ENCODE peak calls at places on chromosomes 3 and 15, in nine cellular contexts. One of them, this sample, is unnamed.

GRCh38 chr3:128319741-128320141 is 146.9 kb downstream of the DNAJB8 start:
- DNase-seq in testis: peak
- DNase-seq in neural crest cell: no peak
- DNase-seq in tibial artery: no peak
- DNase-seq in psoas muscle: no peak
- DNase-seq in PC-3: no peak
- DNase-seq in stomach: peak
- DNase-seq in fibroblast of lung: no peak
- DNase-seq in AG04450: no peak
- DNase-seq in this sample: no peak

GRCh38 chr3:169146112-169146665 is 517.3 kb downstream of the MECOM start:
- DNase-seq in PC-3: peak
- DNase-seq in tibial artery: peak
- DNase-seq in neural crest cell: peak
- DNase-seq in stomach: peak
- DNase-seq in AG04450: no peak
- DNase-seq in psoas muscle: peak
- DNase-seq in testis: peak
- DNase-seq in fibroblast of lung: peak
- DNase-seq in this sample: peak

GRCh38 chr3:161854232-161854771 is 357.7 kb downstream of the OTOL1 start:
- DNase-seq in neural crest cell: peak
- DNase-seq in fibroblast of lung: peak
- DNase-seq in psoas muscle: no peak
- DNase-seq in AG04450: peak
- DNase-seq in testis: peak
- DNase-seq in tibial artery: no peak
- DNase-seq in PC-3: peak
- DNase-seq in stomach: peak
- DNase-seq in this sample: peak

GRCh38 chr15:59997070-59997701 is 6.9 kb upstream of the FOXB1 start:
- DNase-seq in stomach: no peak
- DNase-seq in tibial artery: no peak
- DNase-seq in AG04450: no peak
- DNase-seq in PC-3: peak
- DNase-seq in neural crest cell: no peak
- DNase-seq in fibroblast of lung: no peak
- DNase-seq in psoas muscle: no peak
- DNase-seq in testis: peak
- DNase-seq in this sample: no peak

GRCh38 chr15:26772588-26773484 is at the start of gene GABRB3:
- DNase-seq in stomach: peak
- DNase-seq in psoas muscle: peak
- DNase-seq in fibroblast of lung: peak
- DNase-seq in PC-3: no peak
- DNase-seq in testis: peak
- DNase-seq in neural crest cell: peak
- DNase-seq in tibial artery: no peak
- DNase-seq in AG04450: no peak
- DNase-seq in this sample: no peak

GRCh38 chr3:127676921-127677351 is 4.2 kb downstream of the ABTB1 start:
- DNase-seq in psoas muscle: no peak
- DNase-seq in AG04450: no peak
- DNase-seq in fibroblast of lung: no peak
- DNase-seq in neural crest cell: no peak
- DNase-seq in PC-3: no peak
- DNase-seq in stomach: peak
- DNase-seq in tibial artery: peak
- DNase-seq in testis: no peak
- DNase-seq in this sample: no peak

GRCh38 chr15:92570391-92570790 is 85.2 kb downstream of the FAM174B start:
- DNase-seq in PC-3: no peak
- DNase-seq in psoas muscle: no peak
- DNase-seq in tibial artery: no peak
- DNase-seq in testis: no peak
- DNase-seq in AG04450: no peak
- DNase-seq in stomach: no peak
- DNase-seq in neural crest cell: no peak
- DNase-seq in fibroblast of lung: no peak
- DNase-seq in this sample: no peak

GRCh38 chr15:89192771-89193170 is 28.6 kb downstream of the RLBP1 start:
- DNase-seq in testis: no peak
- DNase-seq in AG04450: no peak
- DNase-seq in stomach: no peak
- DNase-seq in PC-3: no peak
- DNase-seq in psoas muscle: no peak
- DNase-seq in fibroblast of lung: no peak
- DNase-seq in neural crest cell: no peak
- DNase-seq in tibial artery: no peak
- DNase-seq in this sample: no peak

DNA sequence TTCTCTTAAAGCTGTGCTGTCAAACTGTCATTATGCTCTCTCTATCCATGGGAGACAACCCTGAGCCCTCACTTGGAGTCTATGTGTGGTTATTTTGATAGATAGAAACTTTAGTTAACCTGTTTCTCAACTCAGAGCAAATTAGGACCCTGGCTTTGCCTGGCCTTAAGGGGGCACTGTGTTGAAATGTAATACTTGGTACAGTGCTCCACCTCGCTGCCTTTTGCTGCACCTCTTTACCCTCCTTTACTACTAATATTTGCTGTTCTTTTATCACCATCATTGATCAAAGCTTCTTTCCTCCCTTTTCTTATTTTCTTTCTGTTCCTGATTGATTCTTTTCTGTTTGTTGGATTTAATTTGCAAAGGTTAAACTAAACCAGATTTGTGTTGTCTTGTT is 34.3 kb downstream of the STT3B start:
- DNase-seq in neural crest cell: no peak
- DNase-seq in AG04450: no peak
- DNase-seq in psoas muscle: no peak
- DNase-seq in tibial artery: no peak
- DNase-seq in PC-3: peak
- DNase-seq in fibroblast of lung: no peak
- DNase-seq in stomach: no peak
- DNase-seq in testis: no peak
- DNase-seq in this sample: no peak
- TF ChIP-seq CTCF in neural crest cell: peak
- TF ChIP-seq CTCF in AG04450: peak
- TF ChIP-seq CTCF in psoas muscle: peak
- TF ChIP-seq CTCF in tibial artery: peak
- TF ChIP-seq CTCF in PC-3: peak
- TF ChIP-seq CTCF in fibroblast of lung: peak
- TF ChIP-seq CTCF in stomach: no peak
- TF ChIP-seq CTCF in testis: no peak
- TF ChIP-seq CTCF in this sample: no peak

DNA sequence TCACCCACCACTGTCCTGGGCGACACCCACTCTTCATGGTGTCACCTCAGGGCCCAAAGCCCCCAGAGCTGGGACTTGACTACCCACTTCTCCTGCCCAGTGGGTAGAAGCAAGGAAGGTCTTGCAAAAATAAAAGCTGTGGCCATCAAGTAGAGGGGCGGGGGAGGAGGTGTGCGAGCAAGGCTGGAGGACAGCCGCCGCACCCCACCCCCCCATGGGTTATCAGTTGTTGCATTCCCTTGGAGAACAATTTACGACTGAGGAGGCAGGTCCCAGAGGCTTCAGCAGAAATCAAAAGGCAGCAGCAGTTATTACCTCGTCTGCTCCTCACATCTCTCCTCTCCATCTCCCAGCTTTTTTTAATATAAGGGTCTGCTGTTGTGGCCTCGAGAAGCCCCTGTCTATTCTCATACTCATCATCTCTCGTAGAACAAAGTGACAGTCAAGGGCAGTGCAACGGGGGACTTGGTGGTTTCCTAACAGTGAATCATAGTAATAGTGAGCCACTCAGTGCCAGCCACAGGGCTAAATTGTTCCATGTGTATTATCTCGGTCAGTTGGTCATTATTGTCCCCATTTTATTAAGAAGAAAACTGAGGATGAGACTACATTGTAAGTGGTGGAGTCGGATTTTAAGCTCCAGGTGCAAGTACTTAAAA is 116.4 kb downstream of the PDCD6IP start:
- DNase-seq in PC-3: no peak
- DNase-seq in AG04450: no peak
- DNase-seq in fibroblast of lung: no peak
- DNase-seq in testis: no peak
- DNase-seq in neural crest cell: no peak
- DNase-seq in tibial artery: no peak
- DNase-seq in stomach: no peak
- DNase-seq in psoas muscle: no peak
- DNase-seq in this sample: no peak
- TF ChIP-seq CTCF in PC-3: no peak
- TF ChIP-seq CTCF in AG04450: no peak
- TF ChIP-seq CTCF in fibroblast of lung: no peak
- TF ChIP-seq CTCF in testis: no peak
- TF ChIP-seq CTCF in neural crest cell: no peak
- TF ChIP-seq CTCF in tibial artery: no peak
- TF ChIP-seq CTCF in stomach: no peak
- TF ChIP-seq CTCF in psoas muscle: no peak
- TF ChIP-seq CTCF in this sample: no peak

GRCh38 chr15:57751177-57751800 is 44.8 kb downstream of the POLR2M start:
- DNase-seq in PC-3: peak
- DNase-seq in psoas muscle: no peak
- DNase-seq in stomach: no peak
- DNase-seq in fibroblast of lung: peak
- DNase-seq in tibial artery: no peak
- DNase-seq in testis: no peak
- DNase-seq in neural crest cell: no peak
- DNase-seq in AG04450: peak
- DNase-seq in this sample: peak
- TF ChIP-seq CTCF in PC-3: peak
- TF ChIP-seq CTCF in psoas muscle: peak
- TF ChIP-seq CTCF in stomach: no peak
- TF ChIP-seq CTCF in fibroblast of lung: peak
- TF ChIP-seq CTCF in tibial artery: peak
- TF ChIP-seq CTCF in testis: peak
- TF ChIP-seq CTCF in neural crest cell: peak
- TF ChIP-seq CTCF in AG04450: peak
- TF ChIP-seq CTCF in this sample: peak

GRCh38 chr3:10772230-10773161 is 43.5 kb upstream of the SLC6A11 start:
- DNase-seq in PC-3: peak
- DNase-seq in testis: no peak
- DNase-seq in AG04450: no peak
- DNase-seq in psoas muscle: no peak
- DNase-seq in tibial artery: no peak
- DNase-seq in fibroblast of lung: peak
- DNase-seq in stomach: no peak
- DNase-seq in neural crest cell: no peak
- DNase-seq in this sample: peak
- TF ChIP-seq CTCF in PC-3: peak
- TF ChIP-seq CTCF in testis: no peak
- TF ChIP-seq CTCF in AG04450: no peak
- TF ChIP-seq CTCF in psoas muscle: no peak
- TF ChIP-seq CTCF in tibial artery: no peak
- TF ChIP-seq CTCF in fibroblast of lung: no peak
- TF ChIP-seq CTCF in stomach: no peak
- TF ChIP-seq CTCF in neural crest cell: peak
- TF ChIP-seq CTCF in this sample: peak

GRCh38 chr15:43214592-43215295 is 6.1 kb downstream of the EPB42 start:
- DNase-seq in PC-3: no peak
- DNase-seq in AG04450: no peak
- DNase-seq in psoas muscle: no peak
- DNase-seq in fibroblast of lung: no peak
- DNase-seq in tibial artery: no peak
- DNase-seq in testis: no peak
- DNase-seq in stomach: no peak
- DNase-seq in neural crest cell: no peak
- DNase-seq in this sample: no peak

GRCh38 chr15:43219929-43220886 is 610 bp downstream of the EPB42 start:
- DNase-seq in PC-3: no peak
- DNase-seq in fibroblast of lung: no peak
- DNase-seq in AG04450: no peak
- DNase-seq in tibial artery: no peak
- DNase-seq in neural crest cell: no peak
- DNase-seq in testis: no peak
- DNase-seq in stomach: no peak
- DNase-seq in psoas muscle: no peak
- DNase-seq in this sample: no peak

GRCh38 chr15:43215961-43216360 is 4.9 kb downstream of the EPB42 start:
- DNase-seq in fibroblast of lung: peak
- DNase-seq in PC-3: peak
- DNase-seq in neural crest cell: no peak
- DNase-seq in testis: no peak
- DNase-seq in AG04450: no peak
- DNase-seq in stomach: no peak
- DNase-seq in psoas muscle: no peak
- DNase-seq in tibial artery: no peak
- DNase-seq in this sample: no peak

GRCh38 chr15:43220991-43221403 is at the start of gene EPB42:
- DNase-seq in testis: no peak
- DNase-seq in PC-3: no peak
- DNase-seq in psoas muscle: no peak
- DNase-seq in tibial artery: no peak
- DNase-seq in neural crest cell: no peak
- DNase-seq in stomach: no peak
- DNase-seq in fibroblast of lung: no peak
- DNase-seq in AG04450: no peak
- DNase-seq in this sample: no peak

GRCh38 chr15:43218908-43219706 is 1.7 kb downstream of the EPB42 start:
- DNase-seq in fibroblast of lung: peak
- DNase-seq in testis: no peak
- DNase-seq in psoas muscle: no peak
- DNase-seq in tibial artery: no peak
- DNase-seq in neural crest cell: peak
- DNase-seq in PC-3: peak
- DNase-seq in stomach: no peak
- DNase-seq in AG04450: no peak
- DNase-seq in this sample: peak
- TF ChIP-seq CTCF in fibroblast of lung: peak
- TF ChIP-seq CTCF in testis: no peak
- TF ChIP-seq CTCF in psoas muscle: no peak
- TF ChIP-seq CTCF in tibial artery: no peak
- TF ChIP-seq CTCF in neural crest cell: peak
- TF ChIP-seq CTCF in PC-3: peak
- TF ChIP-seq CTCF in stomach: no peak
- TF ChIP-seq CTCF in AG04450: peak
- TF ChIP-seq CTCF in this sample: peak

GRCh38 chr3:63294332-63294731 is 16.2 kb downstream of the SYNPR start:
- DNase-seq in fibroblast of lung: no peak
- DNase-seq in AG04450: no peak
- DNase-seq in testis: no peak
- DNase-seq in psoas muscle: no peak
- DNase-seq in stomach: no peak
- DNase-seq in neural crest cell: no peak
- DNase-seq in tibial artery: no peak
- DNase-seq in PC-3: no peak
- DNase-seq in this sample: no peak
- TF ChIP-seq CTCF in fibroblast of lung: no peak
- TF ChIP-seq CTCF in AG04450: no peak
- TF ChIP-seq CTCF in testis: no peak
- TF ChIP-seq CTCF in psoas muscle: no peak
- TF ChIP-seq CTCF in stomach: no peak
- TF ChIP-seq CTCF in neural crest cell: no peak
- TF ChIP-seq CTCF in tibial artery: no peak
- TF ChIP-seq CTCF in PC-3: no peak
- TF ChIP-seq CTCF in this sample: no peak

This sample was measured in MCF 10A.